ENCODE peak calls at places on chromosomes 16 and 17, in ten cellular contexts. One of them, this sample, is unnamed.

GRCh38 chr17:82449136-82449882 is 1.2 kb downstream of the CYBC1 start:
- DNase-seq in T-helper 17 cell: peak
- DNase-seq in HTR-8/SVneo: no peak
- DNase-seq in heart right ventricle: peak
- DNase-seq in H54: no peak
- DNase-seq in stimulated activated CD4-positive, alpha-beta T cell treated with anti-CD3 and anti-CD28 coated beads, TNF-alpha, amount 100 ng/mL, for 1 hour: peak
- DNase-seq in epithelial cell of esophagus: no peak
- DNase-seq in ecto neural progenitor cell: peak
- DNase-seq in ovary: no peak
- DNase-seq in erythroblast: peak
- DNase-seq in this sample: no peak

GRCh38 chr17:40753804-40754203 is 1.3 kb downstream of the KRT25 start:
- DNase-seq in H54: no peak
- DNase-seq in ecto neural progenitor cell: no peak
- DNase-seq in heart right ventricle: no peak
- DNase-seq in HTR-8/SVneo: no peak
- DNase-seq in T-helper 17 cell: no peak
- DNase-seq in erythroblast: no peak
- DNase-seq in epithelial cell of esophagus: no peak
- DNase-seq in ovary: no peak
- DNase-seq in stimulated activated CD4-positive, alpha-beta T cell treated with anti-CD3 and anti-CD28 coated beads, TNF-alpha, amount 100 ng/mL, for 1 hour: no peak
- DNase-seq in this sample: peak

GRCh38 chr16:23466162-23466885 is 13.3 kb upstream of the COG7 start:
- DNase-seq in heart right ventricle: no peak
- DNase-seq in T-helper 17 cell: no peak
- DNase-seq in erythroblast: peak
- DNase-seq in ovary: no peak
- DNase-seq in stimulated activated CD4-positive, alpha-beta T cell treated with anti-CD3 and anti-CD28 coated beads, TNF-alpha, amount 100 ng/mL, for 1 hour: no peak
- DNase-seq in ecto neural progenitor cell: no peak
- DNase-seq in epithelial cell of esophagus: peak
- DNase-seq in H54: peak
- DNase-seq in HTR-8/SVneo: no peak
- DNase-seq in this sample: peak

GRCh38 chr16:61814716-61815347 is 221.4 kb downstream of the CDH8 start:
- DNase-seq in T-helper 17 cell: no peak
- DNase-seq in HTR-8/SVneo: no peak
- DNase-seq in H54: no peak
- DNase-seq in ecto neural progenitor cell: no peak
- DNase-seq in heart right ventricle: no peak
- DNase-seq in epithelial cell of esophagus: no peak
- DNase-seq in ovary: no peak
- DNase-seq in erythroblast: no peak
- DNase-seq in stimulated activated CD4-positive, alpha-beta T cell treated with anti-CD3 and anti-CD28 coated beads, TNF-alpha, amount 100 ng/mL, for 1 hour: no peak
- DNase-seq in this sample: no peak

GRCh38 chr16:79599837-79600635 is 501 bp downstream of the MAF start:
- DNase-seq in HTR-8/SVneo: no peak
- DNase-seq in epithelial cell of esophagus: peak
- DNase-seq in stimulated activated CD4-positive, alpha-beta T cell treated with anti-CD3 and anti-CD28 coated beads, TNF-alpha, amount 100 ng/mL, for 1 hour: peak
- DNase-seq in ecto neural progenitor cell: peak
- DNase-seq in ovary: peak
- DNase-seq in heart right ventricle: peak
- DNase-seq in T-helper 17 cell: peak
- DNase-seq in erythroblast: peak
- DNase-seq in H54: no peak
- DNase-seq in this sample: no peak

GRCh38 chr17:17072546-17072945 is 30.3 kb downstream of the MPRIP start:
- DNase-seq in ecto neural progenitor cell: no peak
- DNase-seq in erythroblast: no peak
- DNase-seq in heart right ventricle: no peak
- DNase-seq in T-helper 17 cell: no peak
- DNase-seq in stimulated activated CD4-positive, alpha-beta T cell treated with anti-CD3 and anti-CD28 coated beads, TNF-alpha, amount 100 ng/mL, for 1 hour: no peak
- DNase-seq in ovary: peak
- DNase-seq in epithelial cell of esophagus: no peak
- DNase-seq in HTR-8/SVneo: no peak
- DNase-seq in H54: no peak
- DNase-seq in this sample: no peak

GRCh38 chr17:56939869-56940484 is 20.9 kb downstream of the COIL start:
- DNase-seq in epithelial cell of esophagus: peak
- DNase-seq in heart right ventricle: no peak
- DNase-seq in erythroblast: peak
- DNase-seq in HTR-8/SVneo: peak
- DNase-seq in ecto neural progenitor cell: no peak
- DNase-seq in T-helper 17 cell: no peak
- DNase-seq in H54: peak
- DNase-seq in ovary: no peak
- DNase-seq in stimulated activated CD4-positive, alpha-beta T cell treated with anti-CD3 and anti-CD28 coated beads, TNF-alpha, amount 100 ng/mL, for 1 hour: no peak
- DNase-seq in this sample: peak

GRCh38 chr16:17026600-17027242 is 444.0 kb downstream of the XYLT1 start:
- DNase-seq in HTR-8/SVneo: no peak
- DNase-seq in stimulated activated CD4-positive, alpha-beta T cell treated with anti-CD3 and anti-CD28 coated beads, TNF-alpha, amount 100 ng/mL, for 1 hour: no peak
- DNase-seq in H54: no peak
- DNase-seq in T-helper 17 cell: no peak
- DNase-seq in epithelial cell of esophagus: no peak
- DNase-seq in heart right ventricle: no peak
- DNase-seq in ecto neural progenitor cell: no peak
- DNase-seq in erythroblast: no peak
- DNase-seq in ovary: no peak
- DNase-seq in this sample: no peak